ENCODE peak calls at places on chromosomes 16 and 17, in ten cellular contexts. One of them, this sample, is unnamed.

GRCh38 chr17:17971431-17972125 is 622 bp downstream of the TOM1L2 start:
- DNase-seq in cortex of kidney: no peak
- DNase-seq in NCI-H345: no peak
- DNase-seq in T1000: no peak
- DNase-seq in anterior cingulate cortex: peak
- DNase-seq in NCI-H510A treated with DMSO at 0.1 percent for 48 hours: no peak
- DNase-seq in T-helper 9 cell: no peak
- DNase-seq in left lung: peak
- DNase-seq in stomach: peak
- DNase-seq in NCI-H2081: no peak
- DNase-seq in this sample: no peak

GRCh38 chr17:35242158-35242804 is 591 bp upstream of the SLFN5 start:
- DNase-seq in stomach: peak
- DNase-seq in T1000: no peak
- DNase-seq in NCI-H2081: peak
- DNase-seq in NCI-H345: peak
- DNase-seq in T-helper 9 cell: peak
- DNase-seq in anterior cingulate cortex: no peak
- DNase-seq in cortex of kidney: no peak
- DNase-seq in NCI-H510A treated with DMSO at 0.1 percent for 48 hours: peak
- DNase-seq in left lung: peak
- DNase-seq in this sample: no peak

GRCh38 chr17:61498595-61498994 is 46.4 kb downstream of the TBX4 start:
- DNase-seq in anterior cingulate cortex: no peak
- DNase-seq in T-helper 9 cell: no peak
- DNase-seq in cortex of kidney: no peak
- DNase-seq in NCI-H2081: no peak
- DNase-seq in NCI-H345: no peak
- DNase-seq in NCI-H510A treated with DMSO at 0.1 percent for 48 hours: no peak
- DNase-seq in left lung: no peak
- DNase-seq in stomach: no peak
- DNase-seq in T1000: no peak
- DNase-seq in this sample: no peak

GRCh38 chr16:88331989-88332920 is 50.5 kb upstream of the ZNF469 start:
- DNase-seq in left lung: peak
- DNase-seq in NCI-H2081: no peak
- DNase-seq in stomach: peak
- DNase-seq in cortex of kidney: no peak
- DNase-seq in anterior cingulate cortex: no peak
- DNase-seq in T1000: peak
- DNase-seq in T-helper 9 cell: no peak
- DNase-seq in NCI-H345: no peak
- DNase-seq in NCI-H510A treated with DMSO at 0.1 percent for 48 hours: no peak
- DNase-seq in this sample: peak

GRCh38 chr17:48478224-48479013 is 48.4 kb upstream of the SKAP1 start:
- DNase-seq in NCI-H2081: no peak
- DNase-seq in anterior cingulate cortex: no peak
- DNase-seq in cortex of kidney: no peak
- DNase-seq in stomach: no peak
- DNase-seq in T1000: no peak
- DNase-seq in NCI-H345: no peak
- DNase-seq in left lung: no peak
- DNase-seq in NCI-H510A treated with DMSO at 0.1 percent for 48 hours: no peak
- DNase-seq in T-helper 9 cell: no peak
- DNase-seq in this sample: no peak

GRCh38 chr16:78353610-78354009 is 254.2 kb downstream of the WWOX start:
- DNase-seq in cortex of kidney: no peak
- DNase-seq in stomach: no peak
- DNase-seq in T1000: no peak
- DNase-seq in T-helper 9 cell: no peak
- DNase-seq in NCI-H2081: no peak
- DNase-seq in left lung: no peak
- DNase-seq in anterior cingulate cortex: no peak
- DNase-seq in NCI-H510A treated with DMSO at 0.1 percent for 48 hours: peak
- DNase-seq in NCI-H345: peak
- DNase-seq in this sample: no peak

GRCh38 chr16:68479271-68479670 is 31.0 kb upstream of the SMPD3 start:
- DNase-seq in stomach: no peak
- DNase-seq in anterior cingulate cortex: no peak
- DNase-seq in NCI-H2081: no peak
- DNase-seq in T-helper 9 cell: no peak
- DNase-seq in cortex of kidney: no peak
- DNase-seq in left lung: no peak
- DNase-seq in NCI-H510A treated with DMSO at 0.1 percent for 48 hours: no peak
- DNase-seq in NCI-H345: no peak
- DNase-seq in T1000: no peak
- DNase-seq in this sample: no peak

GRCh38 chr17:82751171-82751570 is 694 bp upstream of the TBCD start:
- DNase-seq in cortex of kidney: no peak
- DNase-seq in NCI-H345: no peak
- DNase-seq in anterior cingulate cortex: no peak
- DNase-seq in T1000: no peak
- DNase-seq in T-helper 9 cell: no peak
- DNase-seq in stomach: no peak
- DNase-seq in left lung: no peak
- DNase-seq in NCI-H2081: no peak
- DNase-seq in NCI-H510A treated with DMSO at 0.1 percent for 48 hours: no peak
- DNase-seq in this sample: no peak

GRCh38 chr17:76845524-76845923 is 22.7 kb upstream of the MGAT5B start:
- DNase-seq in cortex of kidney: no peak
- DNase-seq in NCI-H345: no peak
- DNase-seq in stomach: no peak
- DNase-seq in T1000: no peak
- DNase-seq in left lung: no peak
- DNase-seq in NCI-H2081: no peak
- DNase-seq in T-helper 9 cell: no peak
- DNase-seq in NCI-H510A treated with DMSO at 0.1 percent for 48 hours: no peak
- DNase-seq in anterior cingulate cortex: no peak
- DNase-seq in this sample: no peak

GRCh38 chr17:81018044-81018802 is 16.7 kb upstream of the BAIAP2 start:
- DNase-seq in T-helper 9 cell: no peak
- DNase-seq in cortex of kidney: no peak
- DNase-seq in left lung: peak
- DNase-seq in NCI-H510A treated with DMSO at 0.1 percent for 48 hours: peak
- DNase-seq in NCI-H2081: peak
- DNase-seq in anterior cingulate cortex: no peak
- DNase-seq in NCI-H345: no peak
- DNase-seq in T1000: no peak
- DNase-seq in stomach: no peak
- DNase-seq in this sample: no peak

GRCh38 chr17:9973689-9974459 is 68.8 kb upstream of the RCVRN start:
- DNase-seq in T1000: no peak
- DNase-seq in NCI-H510A treated with DMSO at 0.1 percent for 48 hours: no peak
- DNase-seq in cortex of kidney: no peak
- DNase-seq in stomach: no peak
- DNase-seq in NCI-H345: no peak
- DNase-seq in NCI-H2081: no peak
- DNase-seq in T-helper 9 cell: no peak
- DNase-seq in anterior cingulate cortex: no peak
- DNase-seq in left lung: no peak
- DNase-seq in this sample: no peak